ENCODE peak calls at places on chromosomes 11 and 22, in five cellular contexts. W, F, S, X and P are unnamed samples.

GRCh38 chr22:41217553-41218157 is 12.5 kb downstream of the L3MBTL2 start:
- DNase-seq in W (peak; percentile 91), F (peak; percentile 69), S (peak; percentile 45), X (peak; percentile 44), P (peak; percentile 66)

GRCh38 chr22:47006869-47007268 is 244.4 kb downstream of the TBC1D22A start:
- DNase-seq in W (no peak), F (no peak), S (no peak), X (no peak), P (no peak)

GRCh38 chr22:35915477-35916013 is 113.1 kb downstream of the RBFOX2 start:
- DNase-seq in W (no peak), F (no peak), S (no peak), X (no peak), P (no peak)

GRCh38 chr11:75513250-75513649 is 12.5 kb downstream of the GDPD5 start:
- DNase-seq in W (no peak), F (no peak), S (no peak), X (no peak), P (no peak)

GRCh38 chr11:88695701-88696414 is 358.3 kb upstream of the CTSC start:
- DNase-seq in W (peak; percentile 52), F (no peak), S (no peak), X (no peak), P (no peak)

GRCh38 chr22:18136563-18137320 is 13.2 kb upstream of the USP18 start:
- DNase-seq in W (no peak), F (no peak), S (no peak), X (no peak), P (no peak)

GRCh38 chr11:58028687-58029411 is 1.9 kb upstream of the OR6Q1 start:
- DNase-seq in W (peak; percentile 75), F (no peak), S (no peak), X (no peak), P (peak; percentile 83)

GRCh38 chr11:22177186-22177585 is 15.7 kb upstream of the ANO5 start:
- DNase-seq in W (no peak), F (no peak), S (no peak), X (no peak), P (no peak)

GRCh38 chr11:31610544-31610943 is 101.0 kb downstream of the ELP4 start:
- DNase-seq in W (no peak), F (no peak), S (no peak), X (no peak), P (no peak)

GRCh38 chr11:46356911-46357482 is 9.7 kb downstream of the DGKZ start:
- DNase-seq in W (no peak), F (no peak), S (peak; percentile 55), X (no peak), P (peak; percentile 45)

GRCh38 chr22:32693102-32693501 is 108.4 kb upstream of the TIMP3 start:
- DNase-seq in W (no peak), F (no peak), S (no peak), X (no peak), P (no peak)

GRCh38 chr11:72652871-72653615 is 21.2 kb downstream of the PDE2A start:
- DNase-seq in W (peak; percentile 47), F (no peak), S (no peak), X (no peak), P (no peak)

GRCh38 chr11:58965246-58965985 is 26.1 kb downstream of the GLYATL1 start:
- DNase-seq in W (no peak), F (no peak), S (no peak), X (no peak), P (no peak)

GRCh38 chr22:20312396-20313191 is 7.3 kb downstream of the DGCR6L start:
- DNase-seq in W (peak; percentile 59), F (no peak), S (no peak), X (peak; percentile 14), P (no peak)

GRCh38 chr11:121534131-121535093 is 81.6 kb upstream of the SORL1-AS1 start:
- DNase-seq in W (no peak), F (peak; percentile 15), S (no peak), X (no peak), P (no peak)

GRCh38 chr11:13308704-13309103 is 31.1 kb downstream of the BMAL1 start:
- DNase-seq in W (no peak), F (no peak), S (no peak), X (no peak), P (no peak)

GRCh38 chr22:32531955-32532818 is 57.6 kb downstream of the FBXO7 start:
- DNase-seq in W (peak; percentile 97), F (peak; percentile 92), S (peak; percentile 56), X (peak; percentile 58), P (peak; percentile 82)

GRCh38 chr22:19621372-19622060 is 92.8 kb upstream of the SEPTIN5 start:
- DNase-seq in W (peak; percentile 48), F (no peak), S (no peak), X (no peak), P (no peak)

GRCh38 chr11:6606471-6607189 is 3.1 kb downstream of the ILK start:
- DNase-seq in W (peak; percentile 98), F (peak; percentile 90), S (peak; percentile 96), X (peak; percentile 92), P (peak; percentile 90)

GRCh38 chr11:125494987-125495725 is 909 bp downstream of the FEZ1 start:
- DNase-seq in W (peak; percentile 76), F (peak; percentile 37), S (peak; percentile 47), X (peak; percentile 23), P (no peak)

GRCh38 chr11:78399136-78399535 is 18.5 kb downstream of the GAB2 start:
- DNase-seq in W (no peak), F (no peak), S (no peak), X (no peak), P (no peak)

GRCh38 chr11:112797653-112798293 is 163.4 kb upstream of the NCAM1 start:
- DNase-seq in W (no peak), F (no peak), S (peak; percentile 56), X (no peak), P (no peak)

GRCh38 chr11:111851636-111852035 is 19.7 kb downstream of the ALG9 start:
- DNase-seq in W (no peak), F (no peak), S (peak; percentile 14), X (no peak), P (no peak)

GRCh38 chr22:19806213-19807160 is 45.9 kb downstream of the TBX1 start:
- DNase-seq in W (peak; percentile 90), F (peak; percentile 15), S (peak; percentile 16), X (peak; percentile 92), P (no peak)

GRCh38 chr11:128574576-128575011 is 12.8 kb downstream of the ETS1 start:
- DNase-seq in W (no peak), F (no peak), S (no peak), X (no peak), P (no peak)

GRCh38 chr11:127362754-127363153 is 362.2 kb upstream of the KIRREL3 start:
- DNase-seq in W (no peak), F (no peak), S (no peak), X (no peak), P (no peak)

GRCh38 chr11:108322666-108323065 is 99.8 kb downstream of the ATM start:
- DNase-seq in W (no peak), F (no peak), S (no peak), X (no peak), P (no peak)

GRCh38 chr22:26722159-26722558 is 64.8 kb downstream of the MIAT start:
- DNase-seq in W (no peak), F (no peak), S (no peak), X (no peak), P (no peak)

GRCh38 chr11:114082767-114083181 is 23.3 kb downstream of the ZBTB16 start:
- DNase-seq in W (no peak), F (peak; percentile 51), S (no peak), X (no peak), P (no peak)

GRCh38 chr11:107844041-107844440 is 14.5 kb downstream of the SLC35F2 start:
- DNase-seq in W (no peak), F (no peak), S (no peak), X (no peak), P (no peak)

GRCh38 chr11:59145534-59145933 is 2.9 kb downstream of the FAM111A start:
- DNase-seq in W (no peak), F (no peak), S (no peak), X (no peak), P (no peak)

GRCh38 chr11:90476442-90477007 is 253.7 kb upstream of the CHORDC1 start:
- DNase-seq in W (no peak), F (no peak), S (peak; percentile 43), X (no peak), P (no peak)
- TF ChIP-seq CTCF in W (peak; percentile 65), F (peak; percentile 50), S (peak; percentile 51), X (no peak), P (no peak)

DNA sequence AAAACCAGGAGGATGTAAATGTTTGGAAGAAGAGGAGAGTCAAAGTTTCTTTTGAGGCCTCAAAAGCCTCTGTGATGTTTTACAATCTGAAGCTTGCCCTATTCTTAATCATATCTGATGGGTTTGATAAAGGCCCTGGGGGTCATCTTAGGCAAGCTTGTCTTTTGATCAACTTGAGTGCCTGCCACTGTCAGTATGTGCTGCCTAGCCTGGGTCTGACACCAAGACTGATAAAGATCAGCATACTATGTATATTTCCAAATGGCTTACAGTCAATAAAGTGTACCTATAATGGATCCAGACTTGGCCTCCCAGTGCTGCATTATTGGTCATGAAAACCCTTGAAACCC is 12.7 kb downstream of the EHF start:
- DNase-seq in W (no peak), F (no peak), S (no peak), X (no peak), P (no peak)
- H3K27ac ChIP-seq in W (no peak overlapping the region), F (no peak overlapping the region), S (peak overlapping the region; percentile 24), X (peak overlapping the region; percentile 76), P (no peak overlapping the region)

GRCh38 chr11:27385245-27385644 is 22.2 kb upstream of the CCDC34 start:
- DNase-seq in W (no peak), F (no peak), S (no peak), X (no peak), P (peak; percentile 39)
- H3K4me3 ChIP-seq in W (no peak overlapping the region), F (no peak overlapping the region), S (no peak overlapping the region), X (no peak overlapping the region), P (peak overlapping the region; percentile 11)

GRCh38 chr11:34565417-34566208 is 52.0 kb upstream of the ELF5 start:
- DNase-seq in W (no peak), F (no peak), S (no peak), X (peak; percentile 39), P (no peak)
- TF ChIP-seq CTCF in W (no peak), F (peak; percentile 3), S (peak; percentile 22), X (peak; percentile 48), P (peak; percentile 30)

GRCh38 chr11:1504581-1505290 is 18.2 kb upstream of the MOB2 start:
- DNase-seq in W (peak; percentile 74), F (no peak), S (no peak), X (no peak), P (no peak)
- H3K27ac ChIP-seq in W (no peak overlapping the region), F (no peak overlapping the region), S (no peak overlapping the region), X (no peak overlapping the region), P (no peak overlapping the region)

DNA sequence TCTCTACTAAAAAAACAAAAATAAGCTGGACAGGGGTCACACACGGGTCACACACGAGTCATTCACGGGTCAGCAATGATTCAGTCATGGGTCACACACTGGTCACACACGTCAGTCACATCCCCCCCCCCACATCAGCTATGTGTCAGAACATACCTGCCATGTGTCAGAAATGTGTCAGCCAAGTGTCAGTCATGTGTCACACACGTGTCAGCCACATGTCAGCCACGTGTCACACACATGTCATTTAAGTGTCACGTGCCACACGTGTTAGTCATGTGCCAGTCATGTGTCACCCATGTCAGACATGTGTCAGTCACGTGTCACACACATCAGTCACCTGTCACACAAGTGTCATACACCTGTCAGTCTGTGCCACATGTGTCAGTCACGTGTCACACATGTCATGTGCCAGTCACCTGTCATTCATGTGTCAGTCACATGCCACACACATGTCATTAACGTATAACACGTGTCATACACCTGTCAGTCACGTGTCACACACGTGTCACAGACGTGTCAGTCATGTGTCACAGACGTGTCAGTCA is 28.7 kb upstream of the MMP20 start:
- DNase-seq in W (no peak), F (no peak), S (no peak), X (no peak), P (no peak)
- H3K4me3 ChIP-seq in W (no peak overlapping the region), F (no peak overlapping the region), S (no peak overlapping the region), X (no peak overlapping the region), P (no peak overlapping the region)

GRCh38 chr11:95584589-95584988 is 205.0 kb downstream of the FAM76B start:
- DNase-seq in W (no peak), F (no peak), S (no peak), X (no peak), P (no peak)
- TF ChIP-seq CTCF in W (no peak), F (no peak), S (no peak), X (no peak), P (no peak)